ENCODE peak calls at places on chromosomes 5 and 9, in eight cellular contexts. One of them, this sample, is unnamed.
A peak's percentile ranks its signal among the peaks of the same experiment; 100 is the strongest.

GRCh38 chr5:177359451-177359851 is 1.7 kb downstream of the RGS14 start:
- DNase-seq in A549: no peak
- DNase-seq in foreskin fibroblast: no peak
- DNase-seq in tibial nerve: no peak
- DNase-seq in GM12865: no peak
- DNase-seq in K562: no peak
- DNase-seq in brain microvascular endothelial cell: no peak
- DNase-seq in upper lobe of right lung: no peak
- DNase-seq in this sample: no peak

GRCh38 chr5:102754499-102755424 is at the start of gene PAM:
- DNase-seq in foreskin fibroblast: peak; percentile 94
- DNase-seq in upper lobe of right lung: peak; percentile 92
- DNase-seq in brain microvascular endothelial cell: peak; percentile 48
- DNase-seq in tibial nerve: peak; percentile 57
- DNase-seq in A549: peak; percentile 49
- DNase-seq in GM12865: peak; percentile 89
- DNase-seq in K562: peak; percentile 75
- DNase-seq in this sample: no peak

GRCh38 chr5:4947106-4947505 is 193.0 kb upstream of the ADAMTS16 start:
- DNase-seq in brain microvascular endothelial cell: no peak
- DNase-seq in tibial nerve: no peak
- DNase-seq in K562: no peak
- DNase-seq in upper lobe of right lung: no peak
- DNase-seq in A549: no peak
- DNase-seq in GM12865: no peak
- DNase-seq in foreskin fibroblast: no peak
- DNase-seq in this sample: no peak

GRCh38 chr5:111385970-111386831 is 126.1 kb downstream of the STARD4 start:
- DNase-seq in GM12865: no peak
- DNase-seq in tibial nerve: no peak
- DNase-seq in A549: no peak
- DNase-seq in brain microvascular endothelial cell: no peak
- DNase-seq in upper lobe of right lung: no peak
- DNase-seq in K562: no peak
- DNase-seq in foreskin fibroblast: no peak
- DNase-seq in this sample: no peak

GRCh38 chr5:41751867-41752266 is 118.4 kb downstream of the OXCT1 start:
- DNase-seq in upper lobe of right lung: no peak
- DNase-seq in A549: no peak
- DNase-seq in K562: no peak
- DNase-seq in brain microvascular endothelial cell: no peak
- DNase-seq in GM12865: no peak
- DNase-seq in foreskin fibroblast: no peak
- DNase-seq in tibial nerve: no peak
- DNase-seq in this sample: no peak

GRCh38 chr5:124030043-124030461 is 518.1 kb downstream of the CSNK1G3 start:
- DNase-seq in tibial nerve: no peak
- DNase-seq in K562: no peak
- DNase-seq in foreskin fibroblast: peak; percentile 11
- DNase-seq in A549: no peak
- DNase-seq in brain microvascular endothelial cell: no peak
- DNase-seq in GM12865: no peak
- DNase-seq in upper lobe of right lung: no peak
- DNase-seq in this sample: no peak

GRCh38 chr5:4028384-4028783 is 432.8 kb downstream of the IRX1 start:
- DNase-seq in foreskin fibroblast: no peak
- DNase-seq in K562: no peak
- DNase-seq in tibial nerve: no peak
- DNase-seq in A549: no peak
- DNase-seq in upper lobe of right lung: no peak
- DNase-seq in GM12865: no peak
- DNase-seq in brain microvascular endothelial cell: no peak
- DNase-seq in this sample: no peak

GRCh38 chr5:142816577-142816976 is 46.4 kb downstream of the ARHGAP26 start:
- DNase-seq in brain microvascular endothelial cell: peak; percentile 64
- DNase-seq in A549: no peak
- DNase-seq in foreskin fibroblast: peak; percentile 66
- DNase-seq in upper lobe of right lung: peak; percentile 79
- DNase-seq in K562: no peak
- DNase-seq in GM12865: no peak
- DNase-seq in tibial nerve: peak; percentile 70
- DNase-seq in this sample: no peak

GRCh38 chr5:90834711-90835110 is 276.1 kb downstream of the ADGRV1 start:
- DNase-seq in foreskin fibroblast: no peak
- DNase-seq in upper lobe of right lung: no peak
- DNase-seq in K562: no peak
- DNase-seq in tibial nerve: no peak
- DNase-seq in GM12865: no peak
- DNase-seq in A549: no peak
- DNase-seq in brain microvascular endothelial cell: no peak
- DNase-seq in this sample: no peak

GRCh38 chr5:175862131-175863012 is 9.0 kb upstream of the CPLX2 start:
- DNase-seq in GM12865: no peak
- DNase-seq in foreskin fibroblast: no peak
- DNase-seq in tibial nerve: no peak
- DNase-seq in brain microvascular endothelial cell: no peak
- DNase-seq in A549: peak; percentile 78
- DNase-seq in K562: no peak
- DNase-seq in upper lobe of right lung: no peak
- DNase-seq in this sample: no peak

GRCh38 chr5:74032617-74033016 is 406.6 kb downstream of the ARHGEF28 start:
- DNase-seq in GM12865: no peak
- DNase-seq in brain microvascular endothelial cell: no peak
- DNase-seq in tibial nerve: no peak
- DNase-seq in upper lobe of right lung: no peak
- DNase-seq in A549: no peak
- DNase-seq in foreskin fibroblast: no peak
- DNase-seq in K562: no peak
- DNase-seq in this sample: no peak

GRCh38 chr9:99000480-99001395 is 57.0 kb downstream of the COL15A1 start:
- DNase-seq in tibial nerve: peak; percentile 67
- DNase-seq in GM12865: peak; percentile 70
- DNase-seq in upper lobe of right lung: no peak
- DNase-seq in K562: peak; percentile 56
- DNase-seq in brain microvascular endothelial cell: peak; percentile 79
- DNase-seq in A549: peak; percentile 70
- DNase-seq in foreskin fibroblast: peak; percentile 84
- DNase-seq in this sample: peak; percentile 35

GRCh38 chr9:33467526-33467925 is 6.2 kb downstream of the NOL6 start:
- DNase-seq in A549: no peak
- DNase-seq in GM12865: no peak
- DNase-seq in tibial nerve: no peak
- DNase-seq in K562: no peak
- DNase-seq in brain microvascular endothelial cell: no peak
- DNase-seq in foreskin fibroblast: no peak
- DNase-seq in upper lobe of right lung: peak; percentile 57
- DNase-seq in this sample: no peak

GRCh38 chr9:33465596-33466564 is 7.8 kb downstream of the NOL6 start:
- DNase-seq in foreskin fibroblast: no peak
- DNase-seq in upper lobe of right lung: peak; percentile 52
- DNase-seq in A549: no peak
- DNase-seq in brain microvascular endothelial cell: no peak
- DNase-seq in GM12865: no peak
- DNase-seq in tibial nerve: no peak
- DNase-seq in K562: no peak
- DNase-seq in this sample: no peak

GRCh38 chr9:33468215-33468730 is 5.5 kb downstream of the NOL6 start:
- DNase-seq in tibial nerve: no peak
- DNase-seq in A549: no peak
- DNase-seq in upper lobe of right lung: peak; percentile 48
- DNase-seq in foreskin fibroblast: no peak
- DNase-seq in K562: no peak
- DNase-seq in brain microvascular endothelial cell: no peak
- DNase-seq in GM12865: no peak
- DNase-seq in this sample: no peak

GRCh38 chr9:33465096-33465495 is 8.6 kb downstream of the NOL6 start:
- DNase-seq in K562: no peak
- DNase-seq in GM12865: no peak
- DNase-seq in A549: no peak
- DNase-seq in tibial nerve: no peak
- DNase-seq in brain microvascular endothelial cell: no peak
- DNase-seq in foreskin fibroblast: no peak
- DNase-seq in upper lobe of right lung: no peak
- DNase-seq in this sample: no peak

DNA sequence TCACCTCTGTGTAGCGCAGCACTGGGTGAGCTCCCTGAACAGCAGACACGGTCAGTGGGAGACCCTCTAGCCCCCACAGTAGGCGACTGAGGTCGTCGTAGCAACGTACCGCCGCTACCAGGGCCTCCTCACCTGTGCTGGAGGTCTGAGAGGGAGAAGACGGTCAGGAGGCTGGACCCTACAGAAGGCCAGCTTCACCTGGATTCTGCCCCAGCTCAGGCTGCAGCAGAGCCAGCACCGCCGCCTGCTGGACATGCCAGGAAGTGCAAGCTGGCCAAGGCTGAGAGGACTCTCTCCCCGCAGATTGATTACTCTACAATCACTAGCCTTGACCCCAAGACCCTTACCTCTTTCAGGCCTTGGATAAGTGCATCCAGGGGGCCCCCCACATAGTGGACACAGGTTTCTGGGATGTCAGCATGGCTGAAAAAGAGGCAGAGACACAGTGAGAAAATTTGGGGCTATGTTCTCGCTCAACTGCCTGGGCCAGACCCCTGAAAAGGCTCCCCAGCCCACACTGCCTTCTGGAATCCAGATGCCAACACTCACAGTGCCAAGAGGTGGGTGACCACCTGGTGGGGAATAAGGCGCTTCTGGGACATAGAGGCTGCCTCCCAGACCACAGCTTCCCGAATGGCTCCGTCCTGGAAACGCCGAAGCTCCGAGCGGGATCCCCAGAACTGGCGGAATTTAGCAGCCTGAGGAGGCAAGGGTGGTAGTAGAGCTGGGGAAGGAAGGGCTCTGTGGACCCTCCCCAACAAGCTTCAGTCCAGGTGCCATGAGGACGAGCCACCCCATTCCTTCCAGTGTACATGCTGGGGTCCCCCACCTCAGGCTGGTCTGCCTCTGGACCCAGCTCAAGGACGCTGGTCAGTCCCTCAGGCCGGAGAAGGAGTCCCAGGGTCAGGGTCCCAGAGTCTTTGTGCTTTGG is 6.9 kb downstream of the NOL6 start:
- DNase-seq in K562: peak; percentile 64
- DNase-seq in upper lobe of right lung: peak; percentile 87
- DNase-seq in foreskin fibroblast: peak; percentile 69
- DNase-seq in GM12865: peak; percentile 61
- DNase-seq in brain microvascular endothelial cell: peak; percentile 25
- DNase-seq in A549: peak; percentile 55
- DNase-seq in tibial nerve: peak; percentile 50
- DNase-seq in this sample: no peak
- TF ChIP-seq CTCF in K562: peak; percentile 83
- TF ChIP-seq CTCF in upper lobe of right lung: peak; percentile 93
- TF ChIP-seq CTCF in foreskin fibroblast: peak; percentile 95
- TF ChIP-seq CTCF in GM12865: peak; percentile 98
- TF ChIP-seq CTCF in brain microvascular endothelial cell: peak; percentile 99
- TF ChIP-seq CTCF in A549: peak; percentile 88
- TF ChIP-seq CTCF in tibial nerve: peak; percentile 86
- TF ChIP-seq CTCF in this sample: peak; percentile 100

GRCh38 chr5:179823937-179824744 is 3.4 kb downstream of the SQSTM1 start:
- DNase-seq in GM12865: no peak
- DNase-seq in A549: no peak
- DNase-seq in brain microvascular endothelial cell: no peak
- DNase-seq in foreskin fibroblast: no peak
- DNase-seq in upper lobe of right lung: no peak
- DNase-seq in K562: no peak
- DNase-seq in tibial nerve: no peak
- DNase-seq in this sample: no peak
- H3K4me3 ChIP-seq in GM12865: no peak overlapping the region
- H3K4me3 ChIP-seq in A549: peak overlapping the region; percentile 81
- H3K4me3 ChIP-seq in brain microvascular endothelial cell: peak overlapping the region; percentile 9
- H3K4me3 ChIP-seq in foreskin fibroblast: peak overlapping the region; percentile 79
- H3K4me3 ChIP-seq in upper lobe of right lung: peak overlapping the region; percentile 100
- H3K4me3 ChIP-seq in K562: no peak overlapping the region
- H3K4me3 ChIP-seq in tibial nerve: peak overlapping the region; percentile 80
- H3K4me3 ChIP-seq in this sample: no peak overlapping the region

DNA sequence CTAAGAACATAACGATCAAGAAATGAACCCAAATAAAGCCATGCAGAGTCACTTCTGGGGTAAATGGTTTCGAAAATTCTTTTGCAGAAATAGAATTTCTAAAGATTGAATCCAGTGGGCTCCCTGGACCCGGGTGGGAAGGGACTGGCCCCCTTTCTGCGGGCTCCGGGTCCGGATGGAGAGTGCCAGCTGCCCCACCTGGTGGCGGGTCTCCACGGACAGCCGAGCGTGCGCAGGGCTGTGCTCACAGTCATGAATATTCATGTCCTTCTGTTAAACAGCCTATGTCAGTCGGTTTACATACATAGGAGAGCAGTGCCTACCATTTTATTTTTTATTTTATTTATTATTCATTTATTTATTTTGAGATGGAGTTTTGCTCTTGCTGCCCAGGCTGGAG is 4.7 kb upstream of the PPP1R26 start:
- DNase-seq in K562: peak; percentile 77
- DNase-seq in GM12865: peak; percentile 17
- DNase-seq in tibial nerve: no peak
- DNase-seq in A549: peak; percentile 60
- DNase-seq in foreskin fibroblast: peak; percentile 65
- DNase-seq in brain microvascular endothelial cell: no peak
- DNase-seq in upper lobe of right lung: peak; percentile 80
- DNase-seq in this sample: no peak
- TF ChIP-seq CTCF in K562: peak; percentile 87
- TF ChIP-seq CTCF in GM12865: peak; percentile 37
- TF ChIP-seq CTCF in tibial nerve: no peak
- TF ChIP-seq CTCF in A549: peak; percentile 46
- TF ChIP-seq CTCF in foreskin fibroblast: peak; percentile 38
- TF ChIP-seq CTCF in brain microvascular endothelial cell: peak; percentile 71
- TF ChIP-seq CTCF in upper lobe of right lung: peak; percentile 52
- TF ChIP-seq CTCF in this sample: peak; percentile 37

DNA sequence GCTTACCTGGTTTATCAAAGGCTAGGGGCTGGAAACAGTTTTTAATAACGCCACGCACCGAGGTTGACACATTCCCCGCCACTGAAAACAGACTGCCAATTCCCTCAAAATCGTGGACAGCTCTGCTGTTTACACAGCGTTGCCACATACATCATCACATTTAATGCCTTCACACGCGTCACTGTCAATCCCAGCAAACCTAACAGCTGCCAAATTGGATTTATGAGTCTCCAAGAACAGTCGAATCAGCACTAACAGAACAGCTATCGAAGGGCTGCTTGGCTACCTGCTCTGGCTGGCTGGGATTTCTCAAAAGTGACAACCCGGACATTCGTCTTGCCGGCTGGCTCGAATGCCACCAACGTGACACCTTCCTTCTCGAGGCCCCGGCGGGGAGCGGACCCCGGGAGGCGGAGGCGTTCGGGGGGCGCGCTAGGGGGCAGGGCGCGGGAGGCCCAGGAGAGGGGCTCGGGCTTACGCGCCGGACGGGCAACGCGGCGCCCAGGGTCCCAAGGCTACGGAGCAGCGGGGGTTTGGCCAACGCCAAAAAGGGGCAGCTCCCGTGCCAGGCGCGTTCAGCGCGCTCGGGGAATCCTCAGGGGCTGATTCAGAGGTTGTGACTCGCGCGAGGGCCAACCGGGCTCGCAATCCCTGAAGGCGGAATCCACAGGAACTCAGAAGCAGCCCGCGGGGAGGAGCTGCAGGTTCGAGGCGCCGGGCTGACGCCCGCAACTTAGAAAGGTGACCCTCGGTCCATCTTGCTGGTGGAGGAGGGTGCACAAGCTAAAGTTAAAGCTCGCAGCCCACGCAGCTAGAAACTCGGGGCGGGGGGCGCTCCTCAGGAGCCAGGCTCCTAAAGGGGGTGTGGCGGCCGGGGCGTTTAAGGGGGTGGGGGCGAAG is 1.2 kb downstream of the CDC14B start:
- DNase-seq in K562: no peak
- DNase-seq in A549: peak; percentile 29
- DNase-seq in upper lobe of right lung: peak; percentile 69
- DNase-seq in GM12865: no peak
- DNase-seq in foreskin fibroblast: peak; percentile 86
- DNase-seq in brain microvascular endothelial cell: peak; percentile 48
- DNase-seq in tibial nerve: no peak
- DNase-seq in this sample: no peak
- H3K4me3 ChIP-seq in K562: peak overlapping the region; percentile 51
- H3K4me3 ChIP-seq in A549: peak overlapping the region; percentile 98
- H3K4me3 ChIP-seq in upper lobe of right lung: peak overlapping the region; percentile 62
- H3K4me3 ChIP-seq in GM12865: no peak overlapping the region
- H3K4me3 ChIP-seq in foreskin fibroblast: peak overlapping the region; percentile 72
- H3K4me3 ChIP-seq in brain microvascular endothelial cell: peak overlapping the region; percentile 64
- H3K4me3 ChIP-seq in tibial nerve: peak overlapping the region; percentile 71
- H3K4me3 ChIP-seq in this sample: no peak overlapping the region

This sample was measured in GM12864.